ENCODE peak calls at places on chromosomes 3 and 15, in five cellular contexts. V is mammary epithelial cell, R is H1, P is right atrium auricular region, E is psoas muscle. J is an unnamed sample.
A peak's percentile ranks its signal among the peaks of the same experiment; 100 is the strongest.

GRCh38 chr3:87261925-87262324 is 14.5 kb downstream of the POU1F1 start:
- DNase-seq in V (no peak), R (no peak), P (no peak), E (no peak), J (no peak)

GRCh38 chr15:85024509-85025336 is 43.1 kb downstream of the PDE8A start:
- DNase-seq in V (peak; percentile 91), R (no peak), P (no peak), E (no peak), J (no peak)

GRCh38 chr15:63500265-63501250 is 3.8 kb upstream of the USP3 start:
- DNase-seq in V (no peak), R (no peak), P (no peak), E (no peak), J (no peak)

GRCh38 chr15:71093089-71094024 is 21.9 kb upstream of the THSD4 start:
- DNase-seq in V (peak; percentile 93), R (no peak), P (no peak), E (no peak), J (no peak)

GRCh38 chr15:38611228-38611627 is 46.6 kb upstream of the RASGRP1 start:
- DNase-seq in V (no peak), R (no peak), P (no peak), E (no peak), J (no peak)

GRCh38 chr15:40650479-40650878 is 44.5 kb upstream of the RAD51 start:
- DNase-seq in V (no peak), R (no peak), P (no peak), E (no peak), J (no peak)

GRCh38 chr3:121855555-121855954 is 20.5 kb downstream of the EAF2 start:
- DNase-seq in V (peak; percentile 31), R (no peak), P (no peak), E (no peak), J (no peak)

GRCh38 chr3:66572938-66573710 is 72.3 kb upstream of the LRIG1 start:
- DNase-seq in V (no peak), R (peak; percentile 70), P (no peak), E (no peak), J (no peak)

GRCh38 chr3:57006048-57006709 is 54.3 kb upstream of the SPATA12 start:
- DNase-seq in V (no peak), R (no peak), P (no peak), E (no peak), J (no peak)

GRCh38 chr15:69133862-69134519 is 26.4 kb upstream of the GLCE start:
- DNase-seq in V (no peak), R (no peak), P (no peak), E (no peak), J (no peak)

GRCh38 chr3:110989446-110989845 is 82.2 kb upstream of the NECTIN3 start:
- DNase-seq in V (no peak), R (no peak), P (no peak), E (no peak), J (no peak)

GRCh38 chr3:32575451-32575850 is 4.8 kb upstream of the DYNC1LI1 start:
- DNase-seq in V (no peak), R (no peak), P (no peak), E (no peak), J (no peak)

GRCh38 chr15:57217716-57218598 is 158.3 kb upstream of the CGNL1 start:
- DNase-seq in V (peak; percentile 2), R (no peak), P (no peak), E (no peak), J (no peak)

GRCh38 chr15:38588672-38589071 is 24.1 kb upstream of the RASGRP1 start:
- DNase-seq in V (peak; percentile 18), R (no peak), P (no peak), E (no peak), J (no peak)

GRCh38 chr3:22377421-22377820 is 626.4 kb upstream of the ZNF385D start:
- DNase-seq in V (peak; percentile 6), R (no peak), P (no peak), E (no peak), J (no peak)

GRCh38 chr3:122232485-122232884 is 49.0 kb downstream of the CASR start:
- DNase-seq in V (no peak), R (no peak), P (no peak), E (no peak), J (no peak)

GRCh38 chr3:167843483-167843882 is 108.0 kb downstream of the SERPINI1 start:
- DNase-seq in V (no peak), R (no peak), P (no peak), E (no peak), J (no peak)

GRCh38 chr3:8497582-8497981 is 4.0 kb upstream of the LMCD1 start:
- DNase-seq in V (peak; percentile 51), R (no peak), P (no peak), E (no peak), J (no peak)

GRCh38 chr3:195248281-195248680 is 22.7 kb downstream of the XXYLT1 start:
- DNase-seq in V (no peak), R (no peak), P (no peak), E (no peak), J (no peak)

GRCh38 chr3:186097663-186098451 is 11.0 kb downstream of the ETV5 start:
- DNase-seq in V (peak; percentile 85), R (no peak), P (peak; percentile 77), E (peak; percentile 29), J (no peak)

GRCh38 chr3:179898024-179898423 is 138.7 kb downstream of the PEX5L start:
- DNase-seq in V (peak; percentile 42), R (no peak), P (no peak), E (no peak), J (no peak)

GRCh38 chr3:188153498-188153948 is 434 bp upstream of the LPP start:
- DNase-seq in V (peak; percentile 88), R (peak; percentile 87), P (peak; percentile 89), E (peak; percentile 81), J (peak; percentile 35)

GRCh38 chr3:138461246-138461645 is 26.8 kb downstream of the ESYT3 start:
- DNase-seq in V (peak; percentile 31), R (no peak), P (no peak), E (no peak), J (no peak)

GRCh38 chr3:143536817-143537535 is 311.3 kb downstream of the SLC9A9 start:
- DNase-seq in V (peak; percentile 61), R (no peak), P (no peak), E (peak; percentile 24), J (no peak)

GRCh38 chr15:83276661-83277060 is 7.8 kb downstream of the BNC1 start:
- DNase-seq in V (no peak), R (no peak), P (no peak), E (no peak), J (no peak)

GRCh38 chr15:47326506-47326905 is 390.8 kb upstream of the SEMA6D start:
- DNase-seq in V (no peak), R (no peak), P (no peak), E (no peak), J (no peak)

GRCh38 chr3:123884258-123884831 is at the start of gene MYLK:
- DNase-seq in V (peak; percentile 85), R (peak; percentile 87), P (no peak), E (peak; percentile 82), J (no peak)

GRCh38 chr15:69497076-69497475 is 44.5 kb downstream of the RPLP1 start:
- DNase-seq in V (no peak), R (no peak), P (peak; percentile 30), E (no peak), J (no peak)

GRCh38 chr3:137770066-137770805 is 6.1 kb downstream of the SOX14 start:
- DNase-seq in V (no peak), R (no peak), P (no peak), E (no peak), J (no peak)

GRCh38 chr3:124774305-124774673 is 44.0 kb downstream of the UMPS start:
- DNase-seq in V (no peak), R (peak; percentile 33), P (no peak), E (peak; percentile 58), J (no peak)

GRCh38 chr3:109413049-109413448 is 75.7 kb upstream of the DPPA4 start:
- DNase-seq in V (no peak), R (no peak), P (no peak), E (no peak), J (no peak)

GRCh38 chr15:66765478-66766281 is 63.6 kb downstream of the SMAD6 start:
- DNase-seq in V (peak; percentile 86), R (no peak), P (no peak), E (no peak), J (no peak)
- H3K27ac ChIP-seq in V (no peak overlapping the region), R (no peak overlapping the region), P (peak overlapping the region; percentile 93), E (no peak overlapping the region), J (no peak overlapping the region)

GRCh38 chr3:53252105-53252946 is 3.5 kb downstream of the TKT start:
- DNase-seq in V (no peak), R (no peak), P (no peak), E (no peak), J (no peak)
- H3K4me1 ChIP-seq in V (peaks cover 20% of the 10 kb centered on the region), R (peaks cover 30% of the 10 kb centered on the region), P (no peaks in the 10 kb centered on the region), E (peaks cover 38% of the 10 kb centered on the region), J (peaks cover 50% of the 10 kb centered on the region)

GRCh38 chr3:16509721-16510619 is 3.5 kb downstream of the RFTN1 start:
- DNase-seq in V (no peak), R (no peak), P (no peak), E (no peak), J (no peak)
- H3K27ac ChIP-seq in V (no peak overlapping the region), R (no peak overlapping the region), P (peak overlapping the region; percentile 19), E (peak overlapping the region; percentile 76), J (peak overlapping the region; percentile 63)

GRCh38 chr3:192848371-192849233 is 69.1 kb downstream of the MB21D2 start:
- DNase-seq in V (no peak), R (no peak), P (no peak), E (no peak), J (no peak)

GRCh38 chr3:192850501-192850981 is 67.1 kb downstream of the MB21D2 start:
- DNase-seq in V (peak; percentile 93), R (no peak), P (no peak), E (no peak), J (no peak)

GRCh38 chr3:192845196-192845855 is 72.3 kb downstream of the MB21D2 start:
- DNase-seq in V (peak; percentile 11), R (no peak), P (no peak), E (no peak), J (no peak)

GRCh38 chr3:192844366-192844765 is 73.3 kb downstream of the MB21D2 start:
- DNase-seq in V (no peak), R (no peak), P (no peak), E (no peak), J (no peak)

DNA sequence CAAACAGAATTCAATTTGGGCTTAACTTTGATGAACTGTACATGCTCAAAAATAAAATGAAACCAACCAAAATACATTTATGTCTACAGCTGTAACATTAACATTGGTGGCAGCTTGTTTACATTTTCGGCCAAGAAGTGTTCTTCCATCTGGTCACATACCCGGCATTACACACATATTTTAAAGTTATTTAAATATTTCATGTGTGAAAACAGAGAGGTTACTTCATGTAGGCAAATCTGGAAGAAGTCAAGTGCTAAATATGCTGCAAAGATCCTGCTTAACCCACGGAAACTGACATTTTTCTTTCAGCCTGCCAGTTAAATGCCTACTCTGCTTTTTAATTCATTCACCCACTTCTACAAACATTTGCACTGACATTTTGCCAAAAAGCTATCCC is 69.7 kb downstream of the MB21D2 start:
- DNase-seq in V (no peak), R (no peak), P (no peak), E (no peak), J (no peak)
- H3K4me1 ChIP-seq in V (peaks cover 27% of the 10 kb centered on the region), R (peaks cover 7% of the 10 kb centered on the region), P (no peaks in the 10 kb centered on the region), E (peaks cover 26% of the 10 kb centered on the region), J (peaks cover 40% of the 10 kb centered on the region)

GRCh38 chr15:89444241-89444797 is 52.1 kb downstream of the RHCG start:
- DNase-seq in V (no peak), R (no peak), P (no peak), E (no peak), J (no peak)
- H3K27ac ChIP-seq in V (no peak overlapping the region), R (no peak overlapping the region), P (no peak overlapping the region), E (no peak overlapping the region), J (no peak overlapping the region)

J was measured in esophagus squamous epithelium.